ENCODE peak calls at places on chromosomes 12 and 14, in eight cellular contexts. A, R, J, D, P, Z, S and O are unnamed samples.

GRCh38 chr14:99757331-99758070 is 35.7 kb upstream of the EML1 start:
- DNase-seq in A (no peak), R (peak), J (peak), D (peak), P (peak), Z (no peak), S (no peak), O (peak)

GRCh38 chr12:130563322-130563721 is 152.8 kb downstream of the RIMBP2 start:
- DNase-seq in A (no peak), R (no peak), J (no peak), D (no peak), P (no peak), Z (no peak), S (no peak), O (no peak)

GRCh38 chr12:49673446-49674317 is 33.5 kb downstream of the FMNL3 start:
- DNase-seq in A (peak), R (peak), J (peak), D (no peak), P (peak), Z (no peak), S (peak), O (peak)

GRCh38 chr12:104886418-104887401 is 71.4 kb downstream of the SLC41A2 start:
- DNase-seq in A (no peak), R (peak), J (peak), D (peak), P (peak), Z (no peak), S (no peak), O (no peak)

GRCh38 chr14:55015006-55015405 is 11.9 kb downstream of the WDHD1 start:
- DNase-seq in A (no peak), R (no peak), J (no peak), D (no peak), P (no peak), Z (no peak), S (no peak), O (no peak)

GRCh38 chr14:103360548-103360947 is 24.7 kb upstream of the MARK3 start:
- DNase-seq in A (no peak), R (no peak), J (no peak), D (no peak), P (no peak), Z (no peak), S (no peak), O (no peak)

GRCh38 chr14:69319911-69320310 is 60.0 kb downstream of the GALNT16 start:
- DNase-seq in A (no peak), R (no peak), J (no peak), D (no peak), P (no peak), Z (no peak), S (no peak), O (no peak)

GRCh38 chr14:67166450-67166853 is 22.8 kb upstream of the GARIN2 start:
- DNase-seq in A (no peak), R (peak), J (peak), D (peak), P (peak), Z (peak), S (peak), O (peak)

GRCh38 chr14:61493239-61493638 is 171.9 kb downstream of the PRKCH start:
- DNase-seq in A (no peak), R (peak), J (peak), D (no peak), P (peak), Z (no peak), S (no peak), O (peak)

GRCh38 chr12:111180830-111181726 is 187.8 kb downstream of the PHETA1 start:
- DNase-seq in A (no peak), R (peak), J (peak), D (peak), P (no peak), Z (no peak), S (peak), O (peak)

GRCh38 chr12:22121224-22121623 is 75.2 kb downstream of the CMAS start:
- DNase-seq in A (no peak), R (no peak), J (no peak), D (no peak), P (no peak), Z (peak), S (no peak), O (no peak)

GRCh38 chr12:121345151-121345810 is 6.9 kb downstream of the ANAPC5 start:
- DNase-seq in A (no peak), R (no peak), J (no peak), D (no peak), P (no peak), Z (no peak), S (no peak), O (no peak)

GRCh38 chr14:90467501-90467900 is 70.7 kb downstream of the CALM1 start:
- DNase-seq in A (no peak), R (no peak), J (no peak), D (no peak), P (no peak), Z (no peak), S (no peak), O (no peak)

GRCh38 chr14:20802341-20803084 is at the start of gene RNASE1:
- DNase-seq in A (peak), R (no peak), J (peak), D (no peak), P (no peak), Z (no peak), S (peak), O (no peak)

GRCh38 chr14:75232597-75232996 is 46.0 kb upstream of the FOS start:
- DNase-seq in A (no peak), R (no peak), J (no peak), D (no peak), P (no peak), Z (peak), S (no peak), O (no peak)

GRCh38 chr14:75226755-75227544 is 50.5 kb upstream of the TMED10 start:
- DNase-seq in A (no peak), R (no peak), J (no peak), D (no peak), P (no peak), Z (no peak), S (no peak), O (no peak)

GRCh38 chr14:75231320-75231719 is 47.3 kb upstream of the FOS start:
- DNase-seq in A (no peak), R (no peak), J (no peak), D (no peak), P (no peak), Z (no peak), S (no peak), O (no peak)

GRCh38 chr14:75229576-75229922 is 49.1 kb upstream of the FOS start:
- DNase-seq in A (no peak), R (no peak), J (no peak), D (peak), P (no peak), Z (no peak), S (peak), O (no peak)

GRCh38 chr14:75229923-75230792 is 48.5 kb upstream of the FOS start:
- DNase-seq in A (peak), R (no peak), J (peak), D (peak), P (no peak), Z (peak), S (peak), O (no peak)
- TF ChIP-seq CTCF in A (no peak), R (no peak), J (peak), D (peak), P (peak), Z (peak), S (no peak), O (peak)

GRCh38 chr12:99553461-99553860 is 94.1 kb upstream of the GARIN6 start:
- DNase-seq in A (no peak), R (no peak), J (no peak), D (no peak), P (no peak), Z (no peak), S (no peak), O (no peak)

DNA sequence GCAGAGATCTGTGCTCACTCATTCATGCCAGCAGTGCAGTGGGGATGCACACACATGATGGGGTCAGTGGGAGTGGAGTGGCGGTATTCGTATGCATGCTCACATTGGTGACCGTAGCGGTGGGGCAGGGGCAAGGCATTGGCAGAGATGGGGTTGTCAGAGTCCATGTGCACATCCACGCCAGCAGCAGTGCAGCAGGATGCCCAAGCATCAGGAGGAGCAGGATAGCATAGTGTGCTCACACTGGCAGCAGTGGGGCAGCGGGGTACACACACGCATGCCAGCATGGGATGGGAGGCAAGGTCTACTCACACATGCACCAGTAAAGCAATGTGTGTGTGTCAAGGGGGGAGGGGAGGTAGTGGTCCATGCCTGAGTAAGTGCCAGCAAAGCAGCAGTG is 89.4 kb upstream of the GARIN6 start:
- DNase-seq in A (no peak), R (no peak), J (no peak), D (no peak), P (no peak), Z (no peak), S (no peak), O (no peak)
- H3K4me3 ChIP-seq in A (no peak), R (no peak), J (no peak), D (no peak), P (no peak), Z (no peak), S (no peak), O (no peak)

GRCh38 chr12:92421042-92421441 is 275.4 kb upstream of the BTG1 start:
- DNase-seq in A (no peak), R (no peak), J (no peak), D (no peak), P (no peak), Z (no peak), S (no peak), O (no peak)
- TF ChIP-seq CTCF in A (no peak), R (no peak), J (no peak), D (no peak), P (no peak), Z (no peak), S (no peak), O (no peak)

DNA sequence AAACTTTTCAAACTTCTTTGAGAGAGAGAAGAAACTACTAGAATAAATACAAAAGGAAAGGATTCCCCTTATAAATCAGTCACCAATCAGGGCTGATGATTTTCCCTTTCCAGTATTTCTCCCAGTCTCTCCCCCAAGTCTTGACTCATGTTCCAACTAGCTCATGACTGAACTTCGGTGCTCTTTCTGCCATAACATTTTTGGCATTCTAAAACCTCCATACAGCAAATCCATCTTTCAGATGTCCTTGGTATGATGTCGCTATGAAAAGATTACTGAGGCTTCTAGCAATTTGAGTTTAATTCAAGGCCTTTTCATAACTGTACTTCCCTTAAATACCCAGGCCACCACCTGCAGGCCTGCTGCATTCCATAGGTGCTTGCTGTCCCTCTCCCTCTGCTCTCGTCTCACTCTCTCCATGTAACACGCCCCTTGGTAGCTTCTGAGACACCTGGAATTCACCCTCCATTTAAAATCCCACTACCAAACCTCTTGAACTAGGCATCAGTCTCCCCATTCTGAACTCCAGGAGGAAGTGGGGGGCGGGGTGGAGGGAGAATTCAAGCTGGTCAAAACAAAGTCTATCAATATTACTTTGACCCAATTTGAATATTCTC is 2.4 kb downstream of the PRKD1 start:
- DNase-seq in A (no peak), R (peak), J (peak), D (no peak), P (peak), Z (no peak), S (no peak), O (no peak)
- H3K4me3 ChIP-seq in A (no peak), R (peak), J (peak), D (peak), P (peak), Z (no peak), S (no peak), O (peak)

DNA sequence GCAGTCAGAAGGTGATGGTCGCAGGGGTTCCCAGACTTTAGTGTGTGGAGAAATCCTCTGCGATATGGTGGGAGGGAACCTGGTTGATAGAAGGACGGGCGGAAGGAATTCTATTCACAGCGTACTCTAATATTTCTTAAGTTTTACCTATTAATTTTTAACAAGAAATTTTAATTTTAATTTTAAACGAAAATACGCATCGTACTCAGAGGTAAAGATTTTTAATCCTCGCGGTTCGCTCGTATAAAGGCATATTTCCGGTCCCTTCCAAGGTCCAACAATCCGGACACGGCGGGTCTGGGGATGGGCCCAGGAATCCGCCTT is 338 bp upstream of the SLC48A1 start:
- DNase-seq in A (no peak), R (no peak), J (no peak), D (no peak), P (no peak), Z (no peak), S (no peak), O (no peak)
- TF ChIP-seq CTCF in A (peak), R (no peak), J (no peak), D (no peak), P (no peak), Z (no peak), S (no peak), O (no peak)

DNA sequence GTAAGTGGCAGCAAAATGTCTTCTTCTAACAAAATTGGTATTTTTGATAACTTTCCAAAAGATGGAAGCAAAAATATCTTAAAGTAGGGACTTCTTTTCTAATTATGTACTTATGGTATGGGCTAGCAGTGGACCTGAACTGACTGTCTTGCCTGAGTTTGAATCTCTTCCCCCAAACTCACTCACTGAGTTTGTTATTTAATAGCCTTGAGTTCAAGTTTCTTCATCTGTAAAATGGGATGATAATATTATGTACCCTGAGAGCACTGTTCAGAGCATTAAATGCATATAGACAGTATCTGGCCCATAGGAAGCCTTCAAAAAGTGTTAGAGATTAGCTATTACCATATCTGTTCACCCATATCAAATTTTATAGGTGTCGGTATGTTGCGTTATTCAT is 210.4 kb upstream of the NUDT4 start:
- DNase-seq in A (no peak), R (no peak), J (no peak), D (no peak), P (no peak), Z (peak), S (no peak), O (no peak)
- H3K4me3 ChIP-seq in A (no peak), R (no peak), J (no peak), D (peak), P (no peak), Z (peak), S (no peak), O (no peak)

GRCh38 chr12:321606-322326 is 59.1 kb upstream of the SLC6A13 start:
- DNase-seq in A (no peak), R (peak), J (peak), D (no peak), P (no peak), Z (peak), S (peak), O (peak)
- TF ChIP-seq CTCF in A (no peak), R (no peak), J (peak), D (peak), P (no peak), Z (peak), S (no peak), O (no peak)

GRCh38 chr12:20370841-20371240 is 2.5 kb downstream of the PDE3A start:
- DNase-seq in A (no peak), R (no peak), J (no peak), D (peak), P (no peak), Z (no peak), S (no peak), O (no peak)
- H3K4me3 ChIP-seq in A (no peak), R (no peak), J (no peak), D (peak), P (no peak), Z (no peak), S (no peak), O (no peak)